ENCODE peak calls at places on chromosomes 13 and 19, in five cellular contexts. Q is astrocyte of the spinal cord, O is GM12865, B is NCI-H2081, S is HTR-8/SVneo. U is an unnamed sample.

GRCh38 chr13:109146393-109146792 is 517.0 kb downstream of the MYO16 start:
- DNase-seq in S (no peak), O (no peak), Q (no peak), B (no peak), U (no peak)

GRCh38 chr13:40283666-40284065 is 382.8 kb downstream of the FOXO1 start:
- DNase-seq in O (no peak), B (no peak), S (no peak), Q (no peak), U (peak)

GRCh38 chr13:111303559-111303958 is 16.9 kb upstream of the TEX29 start:
- DNase-seq in B (no peak), O (no peak), S (no peak), Q (no peak), U (no peak)

GRCh38 chr19:38464421-38465082 is 31.1 kb downstream of the RYR1 start:
- DNase-seq in O (no peak), S (no peak), Q (no peak), B (no peak), U (no peak)

GRCh38 chr13:50467156-50467814 is 376.2 kb downstream of the DLEU7 start:
- DNase-seq in O (no peak), B (no peak), Q (no peak), S (no peak), U (no peak)

GRCh38 chr19:19105365-19106060 is 32.8 kb downstream of the TMEM161A start:
- DNase-seq in Q (peak), S (no peak), O (no peak), B (no peak), U (peak)

GRCh38 chr19:2271516-2272103 is 10.4 kb downstream of the PEAK3 start:
- DNase-seq in B (no peak), O (no peak), S (no peak), Q (peak), U (no peak)

GRCh38 chr19:55579766-55580621 is 654 bp downstream of the ZNF579 start:
- DNase-seq in S (peak), Q (peak), O (no peak), B (peak), U (no peak)

GRCh38 chr19:33797821-33798633 is 1.4 kb downstream of the KCTD15 start:
- DNase-seq in Q (peak), B (no peak), O (no peak), S (no peak), U (peak)

GRCh38 chr19:39544920-39545319 is 5.0 kb upstream of the EID2 start:
- DNase-seq in O (no peak), B (no peak), Q (no peak), S (no peak), U (no peak)

GRCh38 chr13:39527961-39528720 is 74.9 kb downstream of the LHFPL6 start:
- DNase-seq in O (no peak), Q (peak), B (no peak), S (peak), U (peak)

GRCh38 chr13:45370922-45371406 is 30.0 kb upstream of the TPT1 start:
- DNase-seq in O (peak), S (peak), B (peak), Q (peak), U (peak)

GRCh38 chr13:91245283-91245682 is 102.2 kb upstream of the MIR17HG start:
- DNase-seq in S (no peak), B (no peak), Q (no peak), O (no peak), U (no peak)

GRCh38 chr13:112244061-112244460 is 132.1 kb upstream of the SPACA7 start:
- DNase-seq in O (no peak), B (no peak), S (no peak), Q (no peak), U (no peak)

GRCh38 chr19:3670796-3671679 is 29.2 kb downstream of the PIP5K1C start:
- DNase-seq in S (no peak), O (peak), B (no peak), Q (peak), U (no peak)

GRCh38 chr13:43694265-43694664 is 92.5 kb downstream of the ENOX1 start:
- DNase-seq in O (no peak), Q (no peak), S (no peak), B (no peak), U (no peak)

GRCh38 chr19:33998302-33998701 is 174.0 kb upstream of the LSM14A start:
- DNase-seq in B (no peak), S (no peak), O (no peak), Q (no peak), U (no peak)

GRCh38 chr13:103961129-103961528 is 894.9 kb upstream of the SLC10A2 start:
- DNase-seq in S (no peak), O (no peak), B (no peak), Q (no peak), U (peak)

GRCh38 chr13:51370116-51370515 is 30.6 kb downstream of the SERPINE3 start:
- DNase-seq in O (no peak), B (no peak), Q (no peak), S (no peak), U (peak)

GRCh38 chr13:53041968-53042485 is 13.4 kb downstream of the OLFM4 start:
- DNase-seq in S (no peak), O (no peak), Q (no peak), B (no peak), U (no peak)

GRCh38 chr13:22111961-22112360 is 441.1 kb downstream of the FGF9 start:
- DNase-seq in O (no peak), S (no peak), Q (no peak), B (no peak), U (no peak)

GRCh38 chr19:28940751-28941500 is 272.0 kb downstream of the UQCRFS1 start:
- DNase-seq in O (no peak), B (no peak), S (no peak), Q (peak), U (peak)

GRCh38 chr19:5612891-5613290 is 9.7 kb downstream of the SAFB2 start:
- DNase-seq in O (no peak), S (no peak), B (no peak), Q (no peak), U (no peak)

GRCh38 chr19:2722541-2723344 is 1.6 kb upstream of the DIRAS1 start:
- DNase-seq in O (no peak), B (no peak), Q (peak), S (peak), U (peak)

GRCh38 chr13:50826035-50826434 is 17.5 kb downstream of the DLEU7 start:
- DNase-seq in Q (no peak), S (no peak), B (no peak), O (no peak), U (no peak)

GRCh38 chr13:31588331-31588730 is 151.0 kb upstream of the RXFP2 start:
- DNase-seq in Q (no peak), B (no peak), S (no peak), O (no peak), U (peak)

GRCh38 chr19:30717381-30717780 is 345.2 kb downstream of the ZNF536 start:
- DNase-seq in B (no peak), Q (no peak), O (no peak), S (no peak), U (no peak)

GRCh38 chr19:49056101-49056901 is 1.2 kb downstream of the CGB7 start:
- DNase-seq in O (peak), S (peak), Q (peak), B (no peak), U (no peak)

GRCh38 chr19:46813570-46814358 is 25.4 kb upstream of the SLC1A5 start:
- DNase-seq in Q (peak), O (no peak), S (no peak), B (peak), U (peak)

GRCh38 chr13:42575938-42576337 is 2.0 kb downstream of the TNFSF11 start:
- DNase-seq in O (no peak), S (no peak), B (no peak), Q (no peak), U (no peak)

U was measured in renal cortical epithelial cell.